ENCODE peak calls at places on chromosomes 3 and 15, in six cellular contexts. H is GM19239; I is AG08396; R is endodermal cell; E is activated CD8-positive, alpha-beta memory T cell treated with anti-CD3 and anti-CD28 coated beads for 24 hours; J is epithelial cell of proximal tubule. V is an unnamed sample.

GRCh38 chr15:29309139-29309538 is 39.5 kb upstream of the NSMCE3 start:
- DNase-seq in E (no peak), I (no peak), R (no peak), H (no peak), J (no peak), V (no peak)

GRCh38 chr3:184815046-184815930 is 3.3 kb downstream of the VPS8 start:
- DNase-seq in R (no peak), E (no peak), H (no peak), I (peak; percentile 70), J (no peak), V (peak; percentile 58)

GRCh38 chr15:40964634-40965033 is 11.4 kb downstream of the CHAC1 start:
- DNase-seq in R (no peak), E (no peak), J (no peak), H (no peak), I (no peak), V (no peak)

GRCh38 chr3:155303540-155303939 is 10.1 kb upstream of the STRIT1 start:
- DNase-seq in J (no peak), H (no peak), R (no peak), E (no peak), I (no peak), V (no peak)

GRCh38 chr3:138434875-138435772 is 708 bp downstream of the ESYT3 start:
- DNase-seq in I (no peak), R (peak; percentile 77), H (no peak), J (no peak), E (peak; percentile 61), V (peak; percentile 16)

GRCh38 chr3:140143670-140144069 is 208.7 kb downstream of the CLSTN2 start:
- DNase-seq in E (no peak), H (no peak), R (no peak), I (no peak), J (no peak), V (no peak)

GRCh38 chr3:39644176-39644575 is 165.2 kb upstream of the MYRIP start:
- DNase-seq in R (no peak), E (no peak), I (peak; percentile 53), J (no peak), H (no peak), V (peak; percentile 83)

GRCh38 chr3:99714146-99714545 is 75.8 kb downstream of the COL8A1 start:
- DNase-seq in E (no peak), H (no peak), I (no peak), J (no peak), R (no peak), V (peak; percentile 73)

GRCh38 chr3:128341659-128342395 is 124.9 kb downstream of the DNAJB8 start:
- DNase-seq in I (no peak), J (no peak), R (no peak), E (no peak), H (no peak), V (no peak)

GRCh38 chr3:165884518-165884917 is 47.3 kb upstream of the BCHE start:
- DNase-seq in J (no peak), I (no peak), E (no peak), H (no peak), R (no peak), V (no peak)

GRCh38 chr3:129277829-129278271 is 820 bp upstream of the HMCES start:
- DNase-seq in I (peak; percentile 22), J (no peak), R (peak; percentile 64), E (peak; percentile 60), H (no peak), V (no peak)

GRCh38 chr3:5677560-5677959 is 490.1 kb downstream of the EDEM1 start:
- DNase-seq in J (no peak), E (no peak), R (no peak), I (no peak), H (no peak), V (no peak)

GRCh38 chr3:24387000-24387399 is 107.7 kb downstream of the THRB start:
- DNase-seq in H (no peak), I (peak; percentile 4), J (no peak), E (no peak), R (no peak), V (peak; percentile 32)

GRCh38 chr3:117146571-117146970 is 437.0 kb downstream of the TUSC7 start:
- DNase-seq in I (no peak), R (no peak), E (no peak), J (no peak), H (no peak), V (no peak)

GRCh38 chr3:130425484-130425883 is 80.0 kb downstream of the COL6A5 start:
- DNase-seq in H (no peak), E (no peak), R (no peak), I (no peak), J (no peak), V (peak; percentile 69)

GRCh38 chr3:99952306-99952705 is 134.6 kb downstream of the CMSS1 start:
- DNase-seq in H (no peak), I (peak; percentile 32), J (peak; percentile 72), R (no peak), E (no peak), V (peak; percentile 47)

GRCh38 chr3:128163432-128163831 is 10.2 kb downstream of the EEFSEC start:
- DNase-seq in J (no peak), R (no peak), E (peak; percentile 33), H (no peak), I (no peak), V (no peak)

V was measured in adipocyte.